ENCODE peak calls at places on chromosomes 12 and 14, in ten cellular contexts. B is fibroblast of lung, D is breast epithelium, V is tibial artery, Q is MM.1S, X is SK-N-SH, E is pancreas, G is left ventricle myocardium inferior, L is uterus, Y is H9. P is an unnamed sample. For H3K4me1 and H3K27me3, the result is how much of the 10 kb centered on the place peaks cover.

GRCh38 chr14:56416213-56416612 is 163.4 kb upstream of the TMEM260 start:
- DNase-seq in B (no peak), D (no peak), V (no peak), Q (no peak), X (no peak), E (no peak), G (no peak), L (no peak), Y (no peak), P (no peak)

GRCh38 chr14:63496837-63497400 is 46.3 kb downstream of the PPP2R5E start:
- DNase-seq in B (no peak), D (no peak), V (no peak), Q (no peak), X (no peak), E (peak), G (no peak), L (no peak), Y (no peak), P (no peak)

GRCh38 chr14:23119362-23120327 is 590 bp upstream of the CEBPE start:
- DNase-seq in B (no peak), D (no peak), V (peak), Q (no peak), X (no peak), E (no peak), G (no peak), L (no peak), Y (no peak), P (no peak)

GRCh38 chr12:55729592-55730446 is 1.0 kb upstream of the CD63 start:
- DNase-seq in B (peak), D (peak), V (peak), Q (peak), X (peak), E (peak), G (peak), L (peak), Y (peak), P (peak)

GRCh38 chr14:76937181-76938091 is 91.1 kb downstream of the IRF2BPL start:
- DNase-seq in B (peak), D (no peak), V (peak), Q (no peak), X (peak), E (no peak), G (peak), L (peak), Y (no peak), P (peak)

GRCh38 chr12:5076761-5077160 is 33.1 kb downstream of the KCNA5 start:
- DNase-seq in B (no peak), D (peak), V (peak), Q (no peak), X (no peak), E (no peak), G (peak), L (no peak), Y (no peak), P (no peak)

GRCh38 chr14:57382283-57382682 is 8.1 kb upstream of the NAA30 start:
- DNase-seq in B (peak), D (no peak), V (no peak), Q (no peak), X (no peak), E (no peak), G (no peak), L (no peak), Y (no peak), P (no peak)

GRCh38 chr12:26696613-26697092 is 136.3 kb downstream of the ITPR2 start:
- DNase-seq in B (peak), D (no peak), V (no peak), Q (no peak), X (no peak), E (no peak), G (no peak), L (no peak), Y (no peak), P (no peak)

DNA sequence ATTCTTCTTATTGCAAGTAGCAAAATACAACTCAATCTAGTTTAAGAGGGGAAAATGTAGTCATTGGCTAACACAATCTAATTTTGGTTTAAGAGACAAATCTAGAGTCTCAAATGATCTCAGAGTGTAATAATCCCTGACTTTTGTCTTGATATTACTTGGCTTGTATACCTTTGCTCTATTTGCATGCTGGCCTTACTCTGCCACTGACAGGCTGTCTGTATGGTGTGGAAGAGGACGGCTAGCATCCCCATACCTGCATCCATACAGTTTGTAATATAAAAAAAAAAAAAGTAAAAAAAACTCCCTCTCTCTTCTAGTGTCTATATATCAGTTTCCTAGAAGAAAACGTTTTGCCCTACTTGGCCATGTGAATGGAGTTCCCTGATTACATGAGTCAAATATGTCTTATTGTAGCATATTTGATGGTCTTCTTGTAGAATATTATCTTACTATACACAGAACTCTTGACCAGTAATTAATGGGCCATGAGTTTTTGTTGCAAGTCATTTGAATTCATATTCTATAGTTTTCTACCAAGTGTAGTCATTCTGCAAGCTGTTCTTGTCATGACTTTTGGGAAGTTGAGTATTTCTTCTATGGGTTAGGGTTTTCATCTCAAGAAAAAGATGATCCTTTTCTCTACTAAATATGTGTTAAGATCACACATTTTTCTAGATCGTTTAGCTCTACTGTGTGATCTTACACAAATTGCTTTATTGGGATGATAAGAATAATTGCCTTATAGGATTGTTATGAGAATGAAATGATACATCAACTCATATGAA is 8.2 kb downstream of the HIF1A start:
- DNase-seq in B (no peak), D (no peak), V (no peak), Q (no peak), X (no peak), E (no peak), G (no peak), L (no peak), Y (no peak), P (no peak)
- H3K4me1 ChIP-seq in B (under half), D (under half), V (under half), Q (under half), X (under half), E (under half), G (half or more), L (under half), Y (under half), P (under half)

GRCh38 chr12:46005151-46005797 is 14.9 kb upstream of the SCAF11 start:
- DNase-seq in B (no peak), D (no peak), V (no peak), Q (no peak), X (peak), E (no peak), G (no peak), L (no peak), Y (no peak), P (no peak)
- TF ChIP-seq CTCF in B (peak), D (no peak), V (no peak), Q (peak), X (peak), E (peak), G (peak), L (no peak), Y (peak), P (peak)

GRCh38 chr14:22107734-22108133 is 434.1 kb upstream of the OR4E1 start:
- DNase-seq in B (no peak), D (no peak), V (no peak), Q (no peak), X (no peak), E (no peak), G (no peak), L (no peak), Y (no peak), P (no peak)

GRCh38 chr14:22118894-22119477 is 445.4 kb upstream of the OR4E1 start:
- DNase-seq in B (no peak), D (no peak), V (no peak), Q (no peak), X (no peak), E (no peak), G (no peak), L (no peak), Y (no peak), P (no peak)

GRCh38 chr14:22112004-22112403 is 438.4 kb upstream of the OR4E1 start:
- DNase-seq in B (no peak), D (no peak), V (no peak), Q (no peak), X (peak), E (no peak), G (no peak), L (no peak), Y (no peak), P (peak)

DNA sequence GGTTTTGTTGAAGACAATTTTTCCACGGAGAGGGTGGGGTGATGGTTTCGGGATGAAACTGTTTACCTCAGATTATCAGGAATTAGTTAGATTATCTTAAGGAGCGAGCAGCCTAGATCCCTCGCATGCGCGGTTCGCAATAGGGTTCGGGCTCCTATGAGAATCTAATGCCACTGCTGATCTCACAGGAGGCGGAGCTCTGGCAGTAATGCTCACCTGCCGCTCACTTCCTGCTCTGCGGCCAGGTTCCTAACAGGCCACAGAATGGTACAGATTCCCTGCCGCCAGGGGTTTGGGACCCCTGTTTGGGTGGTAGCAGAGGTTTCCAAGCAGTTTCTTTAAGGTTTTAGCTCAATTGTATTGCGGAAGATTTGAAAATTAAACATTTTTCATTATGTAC is 439.8 kb upstream of the OR4E1 start:
- DNase-seq in B (no peak), D (no peak), V (no peak), Q (no peak), X (no peak), E (no peak), G (no peak), L (no peak), Y (peak), P (no peak)
- H3K27me3 ChIP-seq in B (under half), D (under half), V (under half), Q (under half), X (under half), E (under half), G (under half), L (under half), Y (under half), P (under half)

GRCh38 chr12:32211769-32212156 is 105.1 kb downstream of the BICD1 start:
- DNase-seq in B (no peak), D (no peak), V (no peak), Q (no peak), X (peak), E (no peak), G (no peak), L (no peak), Y (no peak), P (no peak)

GRCh38 chr12:32214723-32215122 is 108.1 kb downstream of the BICD1 start:
- DNase-seq in B (no peak), D (no peak), V (no peak), Q (no peak), X (no peak), E (no peak), G (no peak), L (no peak), Y (no peak), P (no peak)

GRCh38 chr12:32208355-32208754 is 101.7 kb downstream of the BICD1 start:
- DNase-seq in B (no peak), D (no peak), V (no peak), Q (no peak), X (no peak), E (no peak), G (no peak), L (no peak), Y (no peak), P (no peak)

DNA sequence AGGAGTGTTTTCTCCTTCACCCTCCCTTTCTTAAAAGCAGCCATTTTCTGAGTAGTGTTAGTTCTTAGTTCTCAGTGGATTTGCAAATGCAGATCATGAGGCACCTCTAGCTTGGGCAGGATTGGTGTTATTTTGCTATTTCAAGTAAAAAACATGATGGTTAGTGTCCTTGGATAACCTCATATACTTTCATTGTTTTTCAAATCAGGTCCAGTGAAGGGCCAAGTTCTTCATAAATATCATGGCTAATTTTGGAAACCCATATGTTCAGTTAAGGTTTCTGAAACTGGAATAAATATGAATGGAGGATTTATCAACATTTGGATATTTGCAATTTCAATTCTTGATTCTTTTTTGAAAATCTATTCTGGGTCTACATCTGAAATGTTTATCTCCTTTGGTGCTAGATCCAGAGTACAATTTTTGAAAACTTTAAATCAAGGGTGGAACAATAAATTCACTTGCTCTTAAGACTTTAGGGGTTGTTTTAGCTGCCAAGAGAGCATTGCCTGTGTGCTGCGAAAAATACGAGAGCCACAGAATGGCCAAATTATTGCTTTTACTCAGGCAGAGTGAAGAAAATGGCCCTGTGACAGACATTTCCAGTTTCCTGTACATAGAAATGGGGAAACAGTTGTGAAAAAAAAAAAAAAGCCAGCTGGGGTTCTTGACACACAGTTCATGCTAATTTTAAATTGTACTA is 104.6 kb downstream of the BICD1 start:
- DNase-seq in B (no peak), D (no peak), V (no peak), Q (no peak), X (no peak), E (no peak), G (no peak), L (no peak), Y (no peak), P (no peak)
- H3K4me1 ChIP-seq in B (under half), D (under half), V (under half), Q (under half), X (under half), E (under half), G (under half), L (under half), Y (under half), P (under half)

P was measured in BE2C.